ENCODE peak calls at places on chromosomes 4 and X, in eight cellular contexts. E is PC-3, P is testis, V is pancreas, K is cardiac muscle cell, G is adrenal gland, D is neural progenitor cell, R is breast epithelium. S is an unnamed sample.

GRCh38 chrX:74291577-74291963 is 12.4 kb upstream of the ZCCHC13 start:
- DNase-seq in E (no peak), P (no peak), V (no peak), K (no peak), G (no peak), D (no peak), R (no peak), S (no peak)

GRCh38 chrX:103396186-103396585 is 19.8 kb downstream of the BEX3 start:
- DNase-seq in E (no peak), P (no peak), V (no peak), K (no peak), G (no peak), D (no peak), R (no peak), S (no peak)

GRCh38 chr4:2271279-2272025 is 9.5 kb upstream of the MXD4 start:
- DNase-seq in E (no peak), P (no peak), V (peak; percentile 41), K (no peak), G (no peak), D (no peak), R (no peak), S (no peak)

GRCh38 chr4:4439782-4440181 is 52.9 kb downstream of the NSG1 start:
- DNase-seq in E (no peak), P (no peak), V (no peak), K (no peak), G (no peak), D (no peak), R (no peak), S (no peak)

GRCh38 chr4:78953231-78953630 is 14.0 kb upstream of the PAQR3 start:
- DNase-seq in E (no peak), P (no peak), V (no peak), K (no peak), G (no peak), D (no peak), R (no peak), S (no peak)

GRCh38 chrX:84729809-84730208 is 227.6 kb upstream of the HDX start:
- DNase-seq in E (peak; percentile 42), P (peak; percentile 32), V (no peak), K (peak; percentile 32), G (no peak), D (peak; percentile 58), R (no peak), S (no peak)

GRCh38 chrX:71195959-71196727 is 26.9 kb upstream of the GJB1 start:
- DNase-seq in E (no peak), P (no peak), V (no peak), K (no peak), G (no peak), D (no peak), R (no peak), S (no peak)

GRCh38 chr4:146370841-146371240 is 150.9 kb downstream of the SLC10A7 start:
- DNase-seq in E (peak; percentile 57), P (no peak), V (no peak), K (no peak), G (no peak), D (no peak), R (no peak), S (no peak)

GRCh38 chr4:59553739-59554126 is 1646.4 kb upstream of the ADGRL3 start:
- DNase-seq in E (peak; percentile 70), P (no peak), V (no peak), K (no peak), G (no peak), D (no peak), R (no peak), S (no peak)

GRCh38 chr4:102612195-102612594 is 111.0 kb downstream of the NFKB1 start:
- DNase-seq in E (no peak), P (no peak), V (no peak), K (no peak), G (no peak), D (no peak), R (no peak), S (no peak)

GRCh38 chrX:30713061-30713525 is 59.9 kb downstream of the GK start:
- DNase-seq in E (peak; percentile 70), P (peak; percentile 57), V (peak; percentile 31), K (peak; percentile 75), G (peak; percentile 39), D (peak; percentile 70), R (no peak), S (peak; percentile 2)

GRCh38 chr4:41212221-41213203 is 1.8 kb downstream of the APBB2 start:
- DNase-seq in E (peak; percentile 72), P (peak; percentile 46), V (no peak), K (peak; percentile 23), G (no peak), D (peak; percentile 36), R (no peak), S (no peak)

GRCh38 chr4:52877006-52877405 is 14.9 kb downstream of the RASL11B start:
- DNase-seq in E (no peak), P (no peak), V (no peak), K (no peak), G (no peak), D (no peak), R (no peak), S (no peak)

GRCh38 chr4:52877694-52878093 is 15.6 kb downstream of the RASL11B start:
- DNase-seq in E (no peak), P (no peak), V (no peak), K (no peak), G (no peak), D (peak; percentile 52), R (no peak), S (no peak)

GRCh38 chr4:52874948-52875347 is 12.8 kb downstream of the RASL11B start:
- DNase-seq in E (no peak), P (no peak), V (no peak), K (no peak), G (peak; percentile 58), D (no peak), R (no peak), S (no peak)

GRCh38 chr4:52873861-52874343 is 11.8 kb downstream of the RASL11B start:
- DNase-seq in E (no peak), P (no peak), V (no peak), K (peak; percentile 91), G (no peak), D (peak; percentile 72), R (no peak), S (no peak)

GRCh38 chr4:52876063-52876462 is 13.9 kb downstream of the RASL11B start:
- DNase-seq in E (no peak), P (no peak), V (no peak), K (no peak), G (no peak), D (no peak), R (no peak), S (no peak)
- H3K27ac ChIP-seq in E (no peak overlapping the region), P (no peak overlapping the region), V (no peak overlapping the region), K (no peak overlapping the region), G (no peak overlapping the region), D (no peak overlapping the region), R (no peak overlapping the region), S (no peak overlapping the region)

GRCh38 chr4:139658983-139659382 is 6.6 kb upstream of the MGST2 start:
- DNase-seq in E (no peak), P (no peak), V (no peak), K (no peak), G (no peak), D (no peak), R (no peak), S (no peak)
- H3K27ac ChIP-seq in E (no peak overlapping the region), P (no peak overlapping the region), V (no peak overlapping the region), K (no peak overlapping the region), G (no peak overlapping the region), D (no peak overlapping the region), R (peak overlapping the region; percentile 38), S (no peak overlapping the region)

GRCh38 chr4:38026138-38026740 is 66.0 kb downstream of the PTTG2 start:
- DNase-seq in E (no peak), P (no peak), V (no peak), K (no peak), G (peak; percentile 38), D (no peak), R (no peak), S (no peak)

GRCh38 chr4:38025665-38026064 is 65.5 kb downstream of the PTTG2 start:
- DNase-seq in E (no peak), P (no peak), V (no peak), K (peak; percentile 31), G (no peak), D (no peak), R (no peak), S (no peak)

GRCh38 chr4:38028556-38028955 is 68.4 kb downstream of the PTTG2 start:
- DNase-seq in E (no peak), P (no peak), V (no peak), K (no peak), G (no peak), D (no peak), R (no peak), S (no peak)

GRCh38 chr4:38034986-38035882 is 75.0 kb downstream of the PTTG2 start:
- DNase-seq in E (peak; percentile 67), P (peak; percentile 64), V (no peak), K (peak; percentile 78), G (peak; percentile 42), D (peak; percentile 78), R (no peak), S (no peak)

GRCh38 chr4:38030023-38030422 is 69.8 kb downstream of the PTTG2 start:
- DNase-seq in E (no peak), P (no peak), V (no peak), K (no peak), G (no peak), D (no peak), R (no peak), S (no peak)
- H3K27ac ChIP-seq in E (no peak overlapping the region), P (no peak overlapping the region), V (no peak overlapping the region), K (no peak overlapping the region), G (no peak overlapping the region), D (no peak overlapping the region), R (peak overlapping the region; percentile 55), S (no peak overlapping the region)

GRCh38 chr4:173516621-173517612 is 13.1 kb downstream of the HAND2 start:
- DNase-seq in E (no peak), P (no peak), V (no peak), K (peak; percentile 66), G (no peak), D (peak; percentile 81), R (no peak), S (no peak)

GRCh38 chr4:173518419-173519102 is 11.5 kb downstream of the HAND2 start:
- DNase-seq in E (no peak), P (no peak), V (no peak), K (peak; percentile 55), G (no peak), D (peak; percentile 47), R (no peak), S (no peak)

GRCh38 chr4:173519130-173520101 is 10.6 kb downstream of the HAND2 start:
- DNase-seq in E (no peak), P (no peak), V (no peak), K (peak; percentile 89), G (no peak), D (peak; percentile 50), R (no peak), S (no peak)

GRCh38 chr4:173515458-173515857 is 14.6 kb downstream of the HAND2 start:
- DNase-seq in E (no peak), P (no peak), V (no peak), K (no peak), G (no peak), D (no peak), R (no peak), S (no peak)

DNA sequence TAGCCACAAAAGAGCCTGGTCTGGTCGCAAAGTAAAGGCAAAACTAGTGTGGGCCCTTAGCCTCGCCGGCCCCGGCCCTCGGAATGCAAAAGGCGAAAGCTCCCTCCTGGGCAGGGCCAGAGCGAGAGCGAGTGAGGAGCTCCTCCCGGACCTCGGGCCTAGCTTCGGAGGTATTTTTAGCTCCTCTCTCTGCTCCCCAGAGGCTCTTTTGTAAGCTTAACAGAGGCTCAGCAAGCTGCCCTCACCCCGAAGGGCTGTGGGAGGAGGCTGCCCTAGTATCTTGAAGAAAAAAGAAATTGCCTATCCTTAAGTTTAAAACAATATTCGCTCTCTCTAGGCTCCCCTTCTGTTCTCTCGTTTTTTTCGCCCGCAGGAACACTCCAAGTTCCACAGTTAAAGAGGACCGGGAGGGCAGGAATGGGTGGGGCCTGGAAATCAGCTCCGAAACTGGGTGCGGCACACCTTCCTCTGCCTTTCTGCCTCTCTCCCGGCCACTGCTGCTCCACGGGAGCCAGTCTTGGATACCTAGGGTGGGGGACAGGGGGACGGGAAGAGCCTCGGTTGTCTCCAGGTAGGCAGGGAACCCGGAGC is 12.2 kb downstream of the HAND2 start:
- DNase-seq in E (no peak), P (no peak), V (no peak), K (peak; percentile 87), G (no peak), D (peak; percentile 88), R (no peak), S (no peak)
- H3K27ac ChIP-seq in E (no peak overlapping the region), P (no peak overlapping the region), V (no peak overlapping the region), K (peak overlapping the region; percentile 98), G (no peak overlapping the region), D (no peak overlapping the region), R (no peak overlapping the region), S (no peak overlapping the region)

S was measured in substantia nigra.